ENCODE peak calls at places on chromosome 7, in four cellular contexts. One of them, this sample, is unnamed.

GRCh38 chr7:142153400-142153799 is 41.9 kb downstream of the MGAM2 start:
- DNase-seq in heart left ventricle: no peak
- DNase-seq in tibial artery: no peak
- DNase-seq in GM12865: peak
- DNase-seq in this sample: no peak

GRCh38 chr7:43648725-43649406 is 66.0 kb downstream of the STK17A start:
- DNase-seq in heart left ventricle: no peak
- DNase-seq in tibial artery: no peak
- DNase-seq in GM12865: peak
- DNase-seq in this sample: no peak

GRCh38 chr7:135877799-135878198 is 99.4 kb downstream of the MTPN start:
- DNase-seq in GM12865: no peak
- DNase-seq in heart left ventricle: no peak
- DNase-seq in tibial artery: no peak
- DNase-seq in this sample: no peak

GRCh38 chr7:129831424-129832058 is 121.2 kb downstream of the UBE2H start:
- DNase-seq in tibial artery: no peak
- DNase-seq in heart left ventricle: no peak
- DNase-seq in GM12865: no peak
- DNase-seq in this sample: peak

GRCh38 chr7:84701524-84702306 is 485.1 kb downstream of the SEMA3D start:
- DNase-seq in GM12865: no peak
- DNase-seq in tibial artery: no peak
- DNase-seq in heart left ventricle: no peak
- DNase-seq in this sample: no peak

GRCh38 chr7:151130741-151131157 is 36.7 kb downstream of the GBX1 start:
- DNase-seq in GM12865: no peak
- DNase-seq in tibial artery: no peak
- DNase-seq in heart left ventricle: no peak
- DNase-seq in this sample: no peak

GRCh38 chr7:46368871-46369270 is 447.8 kb upstream of the IGFBP3 start:
- DNase-seq in tibial artery: no peak
- DNase-seq in heart left ventricle: no peak
- DNase-seq in GM12865: no peak
- DNase-seq in this sample: no peak

GRCh38 chr7:81260152-81260551 is 341.3 kb upstream of the SEMA3C start:
- DNase-seq in tibial artery: no peak
- DNase-seq in heart left ventricle: no peak
- DNase-seq in GM12865: no peak
- DNase-seq in this sample: no peak

GRCh38 chr7:91265693-91266066 is 1.4 kb downstream of the FZD1 start:
- DNase-seq in tibial artery: no peak
- DNase-seq in heart left ventricle: peak
- DNase-seq in GM12865: peak
- DNase-seq in this sample: peak

GRCh38 chr7:140144821-140145220 is 32.0 kb downstream of the KDM7A start:
- DNase-seq in heart left ventricle: no peak
- DNase-seq in tibial artery: no peak
- DNase-seq in GM12865: no peak
- DNase-seq in this sample: no peak

GRCh38 chr7:13628231-13629001 is 361.1 kb downstream of the ETV1 start:
- DNase-seq in heart left ventricle: no peak
- DNase-seq in GM12865: no peak
- DNase-seq in tibial artery: no peak
- DNase-seq in this sample: no peak

GRCh38 chr7:3338161-3338560 is 37.1 kb downstream of the SDK1 start:
- DNase-seq in heart left ventricle: no peak
- DNase-seq in tibial artery: no peak
- DNase-seq in GM12865: no peak
- DNase-seq in this sample: no peak

GRCh38 chr7:30112103-30112713 is 22.6 kb upstream of the MTURN start:
- DNase-seq in heart left ventricle: no peak
- DNase-seq in tibial artery: no peak
- DNase-seq in GM12865: no peak
- DNase-seq in this sample: no peak

GRCh38 chr7:106679153-106679931 is 18.4 kb upstream of the CCDC71L start:
- DNase-seq in tibial artery: no peak
- DNase-seq in heart left ventricle: no peak
- DNase-seq in GM12865: peak
- DNase-seq in this sample: no peak

GRCh38 chr7:85000973-85001372 is 185.9 kb downstream of the SEMA3D start:
- DNase-seq in GM12865: no peak
- DNase-seq in tibial artery: no peak
- DNase-seq in heart left ventricle: no peak
- DNase-seq in this sample: no peak

GRCh38 chr7:104985259-104985617 is 28.8 kb upstream of the KMT2E start:
- DNase-seq in GM12865: no peak
- DNase-seq in heart left ventricle: no peak
- DNase-seq in tibial artery: no peak
- DNase-seq in this sample: no peak

GRCh38 chr7:47780555-47780954 is 167.7 kb downstream of the PKD1L1 start:
- DNase-seq in GM12865: no peak
- DNase-seq in heart left ventricle: no peak
- DNase-seq in tibial artery: no peak
- DNase-seq in this sample: no peak

GRCh38 chr7:120402368-120402767 is 129.4 kb downstream of the KCND2 start:
- DNase-seq in GM12865: peak
- DNase-seq in tibial artery: no peak
- DNase-seq in heart left ventricle: no peak
- DNase-seq in this sample: no peak

GRCh38 chr7:1704326-1705241 is 34.5 kb downstream of the ELFN1 start:
- DNase-seq in heart left ventricle: peak
- DNase-seq in tibial artery: no peak
- DNase-seq in GM12865: no peak
- DNase-seq in this sample: no peak

This sample was measured in heart right ventricle.